ENCODE peak calls at places on chromosomes 16 and 17, in four cellular contexts. S is A549, W is tibial nerve, M is Peyer's patch. E is an unnamed sample. For H3K4me1, the result is how much of the 10 kb centered on the place peaks cover.

GRCh38 chr16:883340-883739 is 82.8 kb upstream of the GNG13 start:
- DNase-seq in S (no peak), W (no peak), M (no peak), E (no peak)

GRCh38 chr17:4968916-4969550 is 1.4 kb upstream of the SPAG7 start:
- DNase-seq in S (peak), W (no peak), M (no peak), E (no peak)

GRCh38 chr16:86002178-86002577 is 103.2 kb downstream of the IRF8 start:
- DNase-seq in S (no peak), W (no peak), M (peak), E (no peak)

GRCh38 chr17:47621293-47622178 is 28.2 kb upstream of the KPNB1 start:
- DNase-seq in S (peak), W (no peak), M (no peak), E (peak)

GRCh38 chr17:38728290-38728831 is 1.8 kb upstream of the CISD3 start:
- DNase-seq in S (no peak), W (no peak), M (peak), E (no peak)

GRCh38 chr17:19002805-19003542 is 1.6 kb downstream of the FAM83G start:
- DNase-seq in S (no peak), W (no peak), M (no peak), E (no peak)

GRCh38 chr17:27294689-27295630 is 1.0 kb downstream of the WSB1 start:
- DNase-seq in S (peak), W (peak), M (peak), E (peak)

GRCh38 chr16:65572156-65572555 is 450.3 kb upstream of the CDH11 start:
- DNase-seq in S (no peak), W (no peak), M (no peak), E (no peak)

GRCh38 chr17:77424585-77425344 is 284.0 kb downstream of the SEC14L1 start:
- DNase-seq in S (peak), W (peak), M (peak), E (peak)

GRCh38 chr16:73054732-73055481 is 7.0 kb upstream of the ZFHX3 start:
- DNase-seq in S (peak), W (no peak), M (no peak), E (no peak)

GRCh38 chr16:4957420-4957719 is 760 bp upstream of the SEC14L5 start:
- DNase-seq in S (no peak), W (no peak), M (no peak), E (no peak)

GRCh38 chr17:48892940-48893645 is 506 bp downstream of the ATP5MC1 start:
- DNase-seq in S (no peak), W (no peak), M (no peak), E (no peak)

GRCh38 chr17:48715496-48716399 is 6.6 kb downstream of the PRAC1 start:
- DNase-seq in S (no peak), W (no peak), M (no peak), E (no peak)

GRCh38 chr16:27237229-27238015 is 31.1 kb downstream of the NSMCE1 start:
- DNase-seq in S (no peak), W (no peak), M (peak), E (no peak)

GRCh38 chr16:49937886-49938285 is 82.0 kb upstream of the ZNF423 start:
- DNase-seq in S (no peak), W (no peak), M (no peak), E (no peak)

GRCh38 chr16:535446-536405 is 8.2 kb downstream of the CAPN15 start:
- DNase-seq in S (peak), W (no peak), M (peak), E (no peak)

GRCh38 chr17:43464046-43464445 is 19.7 kb upstream of the DHX8 start:
- DNase-seq in S (no peak), W (no peak), M (no peak), E (no peak)

GRCh38 chr17:43979011-43979410 is 25.3 kb upstream of the PYY start:
- DNase-seq in S (no peak), W (no peak), M (no peak), E (no peak)

GRCh38 chr17:43915561-43915960 is 8.2 kb upstream of the MPP2 start:
- DNase-seq in S (no peak), W (no peak), M (no peak), E (no peak)

GRCh38 chr17:54891176-54891821 is 9.4 kb upstream of the TOM1L1 start:
- DNase-seq in S (peak), W (no peak), M (no peak), E (no peak)

GRCh38 chr16:87856796-87857228 is 12.5 kb downstream of the SLC7A5 start:
- DNase-seq in S (peak), W (no peak), M (no peak), E (no peak)

GRCh38 chr17:48059125-48059668 is 11.0 kb downstream of the NFE2L1 start:
- DNase-seq in S (no peak), W (no peak), M (no peak), E (no peak)

GRCh38 chr16:87314990-87315420 is 2.2 kb downstream of the C16orf95 start:
- DNase-seq in S (no peak), W (no peak), M (no peak), E (no peak)

GRCh38 chr17:35892091-35892637 is 12.0 kb upstream of the CCL5 start:
- DNase-seq in S (peak), W (no peak), M (peak), E (no peak)

GRCh38 chr17:62680541-62681052 is 53.1 kb downstream of the MRC2 start:
- DNase-seq in S (no peak), W (no peak), M (no peak), E (peak)

GRCh38 chr17:8384801-8385335 is 1.9 kb upstream of the RPL26 start:
- DNase-seq in S (peak), W (no peak), M (no peak), E (no peak)

GRCh38 chr17:1374426-1375177 is 25.4 kb downstream of the YWHAE start:
- DNase-seq in S (no peak), W (no peak), M (no peak), E (no peak)

GRCh38 chr17:78174332-78174869 is 6.0 kb downstream of the SYNGR2 start:
- DNase-seq in S (peak), W (peak), M (peak), E (peak)

GRCh38 chr17:78257810-78258322 is 26.4 kb downstream of the TMEM235 start:
- DNase-seq in S (no peak), W (no peak), M (no peak), E (no peak)

GRCh38 chr16:31274831-31275816 is 15.3 kb downstream of the ITGAM start:
- DNase-seq in S (no peak), W (no peak), M (no peak), E (no peak)

GRCh38 chr17:19940722-19941464 is 36.7 kb downstream of the AKAP10 start:
- DNase-seq in S (peak), W (no peak), M (no peak), E (no peak)

GRCh38 chr17:7293821-7294613 is 422 bp downstream of the YBX2 start:
- DNase-seq in S (no peak), W (no peak), M (peak), E (no peak)

GRCh38 chr16:19698480-19699465 is 19.3 kb downstream of the KNOP1 start:
- DNase-seq in S (no peak), W (peak), M (no peak), E (no peak)

GRCh38 chr17:27878776-27879562 is 14.2 kb downstream of the LYRM9 start:
- DNase-seq in S (no peak), W (no peak), M (no peak), E (no peak)

GRCh38 chr16:79018952-79019506 is 581.5 kb downstream of the MAF start:
- DNase-seq in S (no peak), W (no peak), M (no peak), E (no peak)

GRCh38 chr16:66487580-66488235 is 60.6 kb downstream of the BEAN1 start:
- DNase-seq in S (no peak), W (no peak), M (peak), E (no peak)

GRCh38 chr16:65099607-65100006 is 22.3 kb downstream of the CDH11 start:
- DNase-seq in S (no peak), W (no peak), M (no peak), E (no peak)

GRCh38 chr17:77435272-77436057 is 294.7 kb downstream of the SEC14L1 start:
- DNase-seq in S (no peak), W (no peak), M (no peak), E (no peak)

DNA sequence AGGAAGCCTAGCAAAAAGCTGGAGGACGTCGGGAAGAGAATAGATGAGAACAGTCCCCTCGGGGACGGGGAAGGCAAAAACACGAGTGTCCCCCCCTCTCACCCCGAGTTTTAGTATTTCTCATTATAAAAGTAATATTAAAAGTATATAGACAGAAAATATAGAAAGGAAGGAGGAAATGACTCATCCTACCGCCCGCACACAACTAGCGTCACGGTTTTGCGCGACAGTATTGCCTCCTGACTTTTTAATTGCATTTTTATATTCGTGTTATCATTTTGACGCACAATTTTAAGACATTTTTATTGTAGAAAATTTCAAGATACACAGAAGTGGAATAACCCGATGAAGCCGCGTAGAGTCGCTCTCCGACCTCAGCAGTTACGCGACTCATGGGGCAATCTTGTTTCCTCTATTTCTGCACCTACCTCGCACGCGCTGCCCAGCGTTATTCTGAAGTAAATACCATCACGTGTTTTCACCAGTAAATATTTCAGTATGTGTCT is 652 bp upstream of the SLC25A19 start:
- DNase-seq in S (peak), W (peak), M (peak), E (peak)
- TF ChIP-seq CTCF in S (peak), W (peak), M (no peak), E (no peak)

GRCh38 chr16:2325791-2326190 is 14.7 kb downstream of the ABCA3 start:
- DNase-seq in S (no peak), W (no peak), M (no peak), E (no peak)

GRCh38 chr16:2323701-2324100 is 16.8 kb downstream of the ABCA3 start:
- DNase-seq in S (no peak), W (no peak), M (no peak), E (no peak)

GRCh38 chr16:2325181-2325580 is 15.3 kb downstream of the ABCA3 start:
- DNase-seq in S (no peak), W (no peak), M (no peak), E (no peak)

GRCh38 chr16:2326191-2326590 is 14.3 kb downstream of the ABCA3 start:
- DNase-seq in S (no peak), W (no peak), M (no peak), E (no peak)

DNA sequence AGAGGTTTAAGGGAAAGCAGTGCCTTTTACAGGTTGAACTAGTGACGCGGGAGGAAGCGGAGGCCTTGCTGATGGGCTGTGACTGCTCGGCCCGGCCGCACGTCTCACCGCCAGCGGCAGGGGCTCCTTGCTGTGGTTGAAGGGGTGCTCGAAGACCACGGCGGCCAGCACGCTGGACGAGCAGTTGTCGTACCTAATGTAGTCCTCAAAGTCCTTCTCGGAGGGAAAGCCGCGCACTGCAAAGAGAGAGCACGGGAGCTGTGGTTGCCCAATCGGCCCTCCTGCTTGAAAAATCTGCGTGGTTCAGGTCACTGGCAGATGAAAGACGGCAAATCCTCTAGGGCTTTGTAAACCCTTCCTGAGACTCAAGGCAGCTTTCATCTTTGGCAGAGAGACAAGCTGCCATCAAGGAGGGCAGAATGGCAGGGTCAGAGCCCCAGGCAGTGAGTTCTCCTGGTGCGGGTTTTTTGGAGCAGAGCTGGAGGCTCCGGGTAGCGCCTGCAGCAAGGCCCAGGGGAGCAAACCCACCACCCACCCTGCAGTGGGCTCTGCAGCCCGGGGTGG is 16.1 kb downstream of the ABCA3 start:
- DNase-seq in S (no peak), W (no peak), M (no peak), E (no peak)
- H3K4me1 ChIP-seq in S (under half), W (under half), M (under half), E (under half)

GRCh38 chr17:80067393-80067986 is 31.0 kb downstream of the CCDC40 start:
- DNase-seq in S (no peak), W (no peak), M (no peak), E (no peak)

GRCh38 chr17:80069886-80070177 is 31.5 kb upstream of the GAA start:
- DNase-seq in S (no peak), W (no peak), M (no peak), E (no peak)

GRCh38 chr17:80070375-80071115 is 30.8 kb upstream of the GAA start:
- DNase-seq in S (no peak), W (no peak), M (no peak), E (peak)

GRCh38 chr17:80068301-80069160 is 32.1 kb downstream of the CCDC40 start:
- DNase-seq in S (no peak), W (peak), M (no peak), E (peak)

GRCh38 chr17:80071116-80071980 is 30.0 kb upstream of the GAA start:
- DNase-seq in S (no peak), W (peak), M (peak), E (peak)
- TF ChIP-seq POLR2A in S (no peak), W (no peak), M (no peak), E (no peak)

GRCh38 chr16:83400234-83400633 is 407.5 kb upstream of the HSBP1 start:
- DNase-seq in S (no peak), W (no peak), M (no peak), E (no peak)
- TF ChIP-seq CTCF in S (no peak), W (no peak), M (no peak), E (no peak)

GRCh38 chr17:58002154-58002553 is 4.9 kb downstream of the SRSF1 start:
- DNase-seq in S (no peak), W (no peak), M (no peak), E (no peak)

GRCh38 chr17:58002558-58002957 is 4.5 kb downstream of the SRSF1 start:
- DNase-seq in S (no peak), W (no peak), M (no peak), E (no peak)

GRCh38 chr17:58001461-58002124 is 5.5 kb downstream of the SRSF1 start:
- DNase-seq in S (no peak), W (no peak), M (no peak), E (no peak)

GRCh38 chr17:58004060-58004459 is 3.0 kb downstream of the SRSF1 start:
- DNase-seq in S (no peak), W (no peak), M (no peak), E (no peak)

DNA sequence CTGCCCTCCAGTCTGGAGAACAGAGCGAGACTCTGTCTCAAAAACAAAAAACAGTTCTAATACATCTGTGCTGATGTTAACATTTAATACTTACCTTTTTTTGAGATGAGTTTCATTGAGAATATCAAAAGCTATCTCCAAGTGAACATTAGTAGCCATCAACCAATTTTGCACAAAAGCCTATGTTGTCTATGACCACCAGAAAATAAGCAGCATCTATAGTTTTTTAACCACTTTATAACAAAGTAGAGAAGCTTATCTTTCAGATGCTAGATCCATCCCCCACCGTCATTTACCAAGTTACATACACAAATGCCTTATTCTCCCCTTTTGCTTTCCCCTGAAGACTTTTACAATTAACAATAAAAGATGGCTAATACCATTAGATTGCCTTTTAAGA is 4.1 kb downstream of the SRSF1 start:
- DNase-seq in S (no peak), W (no peak), M (no peak), E (no peak)
- H3K4me1 ChIP-seq in S (half or more), W (under half), M (under half), E (under half)

GRCh38 chr17:41734139-41734948 is at the start of gene HAP1:
- DNase-seq in S (peak), W (no peak), M (no peak), E (peak)
- TF ChIP-seq POLR2A in S (peak), W (no peak), M (peak), E (no peak)

DNA sequence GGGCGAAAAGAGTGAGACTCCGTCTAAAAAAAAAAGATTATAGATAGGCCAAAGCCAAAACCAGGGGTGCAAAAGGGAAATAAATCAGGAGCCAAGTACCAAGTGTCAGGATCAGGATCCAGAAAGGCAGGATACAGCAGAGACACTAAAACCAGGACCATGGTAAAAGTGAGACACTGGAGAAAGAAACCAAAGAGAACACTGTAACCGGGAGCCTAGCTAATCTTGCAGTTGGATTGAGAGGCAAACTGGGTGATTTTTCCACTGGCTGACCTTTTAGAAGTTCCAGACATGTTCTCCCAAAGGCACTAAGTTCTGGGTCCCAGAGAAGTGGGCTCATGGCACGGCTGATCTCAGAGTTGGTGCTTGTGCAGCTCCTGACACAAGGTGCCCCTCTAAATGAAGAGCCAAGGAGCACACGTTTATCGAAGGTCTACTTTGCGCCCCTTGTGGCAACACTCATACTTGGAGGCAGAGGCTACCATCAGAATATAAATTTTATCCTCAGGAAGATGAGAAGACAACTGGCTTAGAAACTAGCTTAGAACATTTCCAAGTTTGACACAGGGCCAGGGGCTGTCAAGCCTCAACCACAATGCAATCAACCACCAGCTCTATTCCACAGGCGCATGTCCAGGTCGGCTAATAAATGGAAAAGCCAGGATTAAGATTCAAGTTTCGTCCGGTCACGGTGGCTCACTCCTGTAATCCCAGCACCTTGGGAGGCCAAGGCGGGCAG is 27.5 kb upstream of the HELZ start:
- DNase-seq in S (peak), W (no peak), M (no peak), E (no peak)
- TF ChIP-seq CTCF in S (peak), W (no peak), M (no peak), E (no peak)